ENCODE peak calls at places on chromosome 14, in four cellular contexts. G is cardiac muscle cell, I is nephron progenitor cell, V is AG09319. K is an unnamed sample.

GRCh38 chr14:81406863-81407262 is 6.7 kb upstream of the STON2 start:
- DNase-seq in G (peak; percentile 80), I (no peak), V (no peak), K (no peak)

GRCh38 chr14:59868021-59868420 is 2.6 kb downstream of the RTN1 start:
- DNase-seq in G (no peak), I (no peak), V (no peak), K (no peak)

GRCh38 chr14:101491841-101492240 is 69.5 kb upstream of the DIO3 start:
- DNase-seq in G (no peak), I (no peak), V (no peak), K (no peak)

GRCh38 chr14:69004731-69005431 is 25.8 kb upstream of the ACTN1 start:
- DNase-seq in G (peak; percentile 42), I (no peak), V (no peak), K (no peak)

GRCh38 chr14:81684696-81685095 is 151.0 kb upstream of the SEL1L start:
- DNase-seq in G (no peak), I (no peak), V (no peak), K (no peak)

GRCh38 chr14:80100681-80101080 is 110.6 kb downstream of the DIO2 start:
- DNase-seq in G (no peak), I (no peak), V (no peak), K (no peak)

GRCh38 chr14:70186826-70187483 is 1.8 kb downstream of the SLC8A3 start:
- DNase-seq in G (peak; percentile 36), I (peak; percentile 75), V (no peak), K (no peak)

GRCh38 chr14:58947816-58948440 is 240.5 kb upstream of the DAAM1 start:
- DNase-seq in G (peak; percentile 25), I (no peak), V (no peak), K (peak; percentile 15)

GRCh38 chr14:57732886-57733285 is 133.0 kb downstream of the SLC35F4 start:
- DNase-seq in G (peak; percentile 83), I (no peak), V (no peak), K (no peak)

DNA sequence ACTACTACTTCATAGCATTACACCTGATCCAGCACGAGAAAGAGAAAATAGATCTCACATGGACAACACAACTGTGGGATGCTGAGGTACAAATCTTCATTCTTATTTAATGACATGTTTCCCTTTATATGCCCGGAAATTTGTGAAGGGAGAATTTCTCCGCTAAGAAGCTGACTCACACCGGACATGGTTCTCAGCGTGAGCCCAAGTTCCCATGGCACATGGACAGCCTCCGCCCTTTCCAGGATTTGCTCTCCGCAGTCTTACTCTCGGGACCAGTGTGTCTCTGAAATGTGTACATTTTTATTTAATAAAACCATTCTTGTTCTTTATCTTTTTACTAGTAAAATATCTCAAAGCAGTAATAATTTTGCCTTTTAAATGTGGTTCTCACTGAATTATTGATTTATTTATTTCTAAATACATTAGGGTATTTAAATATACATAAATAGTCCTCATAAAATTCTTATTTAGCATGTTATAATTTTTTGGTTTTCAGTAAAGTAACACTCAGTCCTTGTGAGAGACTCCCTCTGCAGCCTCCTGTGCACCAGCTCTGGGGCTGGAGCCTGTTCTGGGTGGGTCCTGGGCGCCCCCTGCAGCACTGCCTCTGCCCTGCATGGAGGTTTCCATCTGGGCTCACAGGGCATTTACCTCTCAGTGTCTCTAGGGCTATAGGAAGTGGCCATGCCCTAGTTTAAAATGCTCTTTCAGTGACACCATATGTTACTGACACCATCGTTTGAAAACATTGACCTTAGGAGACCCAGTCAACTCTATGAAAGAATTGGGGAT is 1155.0 kb downstream of the TMEM121 start:
- DNase-seq in G (no peak), I (no peak), V (no peak), K (no peak)
- TF ChIP-seq CTCF in G (no peak), I (no peak), V (no peak), K (no peak)

GRCh38 chr14:75282166-75282547 is 3.5 kb downstream of the FOS start:
- DNase-seq in G (peak; percentile 73), I (no peak), V (no peak), K (no peak)
- TF ChIP-seq CTCF in G (no peak), I (no peak), V (no peak), K (no peak)

DNA sequence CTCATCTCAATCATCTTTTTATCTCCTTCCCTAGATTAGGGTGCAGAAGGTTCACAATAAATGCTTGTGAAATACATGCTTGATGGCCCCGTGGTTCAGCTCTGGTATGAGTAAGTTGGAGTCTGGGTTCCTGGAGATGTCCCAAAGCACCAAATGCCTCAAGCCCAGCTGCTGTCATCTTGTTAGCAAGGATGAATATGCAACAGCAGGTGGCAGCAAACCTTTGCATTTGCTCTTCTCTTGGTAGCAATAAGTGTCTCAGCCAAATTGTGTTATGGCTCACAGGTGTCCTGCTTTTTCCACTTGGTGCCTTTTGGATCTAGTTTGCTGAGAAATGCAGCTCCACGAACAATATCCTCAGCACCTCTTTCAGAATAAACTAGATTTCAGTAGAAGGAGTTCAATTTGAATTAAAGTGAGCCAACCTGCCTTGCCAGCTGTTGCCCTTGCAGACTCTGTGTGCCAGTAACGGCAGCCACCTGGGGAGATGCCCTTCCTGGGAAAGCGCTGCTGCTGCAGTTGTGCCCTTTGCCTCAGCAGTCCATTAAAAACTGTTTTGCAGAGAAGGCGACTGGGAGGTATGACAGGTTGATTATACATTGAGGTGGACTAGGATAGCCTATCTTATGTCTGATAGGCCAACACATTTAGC is 417.3 kb downstream of the SNAPC1 start:
- DNase-seq in G (peak; percentile 92), I (peak; percentile 55), V (peak; percentile 52), K (peak; percentile 44)
- TF ChIP-seq CTCF in G (peak; percentile 73), I (peak; percentile 66), V (peak; percentile 60), K (peak; percentile 83)

GRCh38 chr14:90461425-90461824 is 64.6 kb downstream of the CALM1 start:
- DNase-seq in G (no peak), I (no peak), V (no peak), K (no peak)
- TF ChIP-seq CTCF in G (no peak), I (no peak), V (no peak), K (no peak)